ENCODE peak calls at places on chromosome 20, in six cellular contexts. One of them, this sample, is unnamed.

GRCh38 chr20:38216201-38216600 is 44.3 kb downstream of the KIAA1755 start:
- DNase-seq in glutamatergic neuron: no peak
- DNase-seq in NB4: no peak
- DNase-seq in MM.1S: no peak
- DNase-seq in COR-L47: no peak
- DNase-seq in head of caudate nucleus: no peak
- DNase-seq in this sample: no peak

GRCh38 chr20:49823152-49823847 is 10.7 kb downstream of the SLC9A8 start:
- DNase-seq in glutamatergic neuron: no peak
- DNase-seq in NB4: no peak
- DNase-seq in MM.1S: peak
- DNase-seq in COR-L47: no peak
- DNase-seq in head of caudate nucleus: no peak
- DNase-seq in this sample: no peak

GRCh38 chr20:16518068-16518783 is 55.0 kb downstream of the KIF16B start:
- DNase-seq in glutamatergic neuron: peak
- DNase-seq in NB4: peak
- DNase-seq in MM.1S: no peak
- DNase-seq in COR-L47: no peak
- DNase-seq in head of caudate nucleus: peak
- DNase-seq in this sample: peak

GRCh38 chr20:7285918-7286556 is 518.6 kb downstream of the BMP2 start:
- DNase-seq in glutamatergic neuron: peak
- DNase-seq in NB4: peak
- DNase-seq in MM.1S: peak
- DNase-seq in COR-L47: peak
- DNase-seq in head of caudate nucleus: peak
- DNase-seq in this sample: peak

GRCh38 chr20:11867286-11867921 is 50.3 kb upstream of the BTBD3 start:
- DNase-seq in glutamatergic neuron: no peak
- DNase-seq in NB4: no peak
- DNase-seq in MM.1S: no peak
- DNase-seq in COR-L47: no peak
- DNase-seq in head of caudate nucleus: no peak
- DNase-seq in this sample: peak

GRCh38 chr20:20092852-20093251 is 40.5 kb downstream of the CFAP61 start:
- DNase-seq in glutamatergic neuron: no peak
- DNase-seq in NB4: no peak
- DNase-seq in MM.1S: no peak
- DNase-seq in COR-L47: no peak
- DNase-seq in head of caudate nucleus: no peak
- DNase-seq in this sample: no peak

GRCh38 chr20:48094944-48095343 is 309.7 kb upstream of the SULF2 start:
- DNase-seq in glutamatergic neuron: no peak
- DNase-seq in NB4: no peak
- DNase-seq in MM.1S: no peak
- DNase-seq in COR-L47: no peak
- DNase-seq in head of caudate nucleus: no peak
- DNase-seq in this sample: no peak

GRCh38 chr20:35040646-35041045 is 52.0 kb downstream of the TRPC4AP start:
- DNase-seq in glutamatergic neuron: no peak
- DNase-seq in NB4: no peak
- DNase-seq in MM.1S: no peak
- DNase-seq in COR-L47: no peak
- DNase-seq in head of caudate nucleus: no peak
- DNase-seq in this sample: no peak

GRCh38 chr20:49701916-49702315 is 11.8 kb downstream of the B4GALT5 start:
- DNase-seq in glutamatergic neuron: no peak
- DNase-seq in NB4: no peak
- DNase-seq in MM.1S: no peak
- DNase-seq in COR-L47: no peak
- DNase-seq in head of caudate nucleus: no peak
- DNase-seq in this sample: no peak

GRCh38 chr20:4318891-4319290 is 303.5 kb upstream of the RNF24 start:
- DNase-seq in glutamatergic neuron: no peak
- DNase-seq in NB4: no peak
- DNase-seq in MM.1S: no peak
- DNase-seq in COR-L47: no peak
- DNase-seq in head of caudate nucleus: no peak
- DNase-seq in this sample: no peak

GRCh38 chr20:1528811-1529210 is 28.7 kb downstream of the SIRPD start:
- DNase-seq in glutamatergic neuron: no peak
- DNase-seq in NB4: peak
- DNase-seq in MM.1S: no peak
- DNase-seq in COR-L47: no peak
- DNase-seq in head of caudate nucleus: no peak
- DNase-seq in this sample: no peak

GRCh38 chr20:22526512-22527012 is 57.8 kb downstream of the FOXA2 start:
- DNase-seq in glutamatergic neuron: no peak
- DNase-seq in NB4: no peak
- DNase-seq in MM.1S: no peak
- DNase-seq in COR-L47: no peak
- DNase-seq in head of caudate nucleus: no peak
- DNase-seq in this sample: no peak

GRCh38 chr20:53827996-53828672 is 234.5 kb upstream of the ZNF217 start:
- DNase-seq in glutamatergic neuron: no peak
- DNase-seq in NB4: no peak
- DNase-seq in MM.1S: no peak
- DNase-seq in COR-L47: no peak
- DNase-seq in head of caudate nucleus: no peak
- DNase-seq in this sample: no peak

GRCh38 chr20:9129756-9130155 is 60.9 kb downstream of the PLCB4 start:
- DNase-seq in glutamatergic neuron: no peak
- DNase-seq in NB4: no peak
- DNase-seq in MM.1S: no peak
- DNase-seq in COR-L47: no peak
- DNase-seq in head of caudate nucleus: no peak
- DNase-seq in this sample: no peak

GRCh38 chr20:47031821-47032220 is 137.2 kb downstream of the EYA2 start:
- DNase-seq in glutamatergic neuron: no peak
- DNase-seq in NB4: no peak
- DNase-seq in MM.1S: no peak
- DNase-seq in COR-L47: no peak
- DNase-seq in head of caudate nucleus: no peak
- DNase-seq in this sample: no peak

This sample was measured in RKO.